ENCODE peak calls at places on chromosome 16, in ten cellular contexts. E is body of pancreas; U is esophagus squamous epithelium; A is CD8-positive, alpha-beta T cell; Y is mucosa of descending colon; C is lower lobe of right lung; Z is cardiac muscle cell; G is fibroblast of the aortic adventitia; S is heart right ventricle; L is breast epithelium. B is an unnamed sample.
A peak's percentile ranks its signal among the peaks of the same experiment; 100 is the strongest.

GRCh38 chr16:67022531-67023214 is 6.3 kb upstream of the CBFB start:
- DNase-seq in E (no peak), U (no peak), A (no peak), Y (no peak), C (no peak), Z (no peak), G (peak; percentile 69), S (no peak), L (no peak), B (no peak)

GRCh38 chr16:290681-291405 is 7.9 kb downstream of the PDIA2 start:
- DNase-seq in E (no peak), U (no peak), A (no peak), Y (no peak), C (no peak), Z (no peak), G (no peak), S (no peak), L (no peak), B (no peak)

GRCh38 chr16:72928089-72928981 is 119.6 kb downstream of the ZFHX3 start:
- DNase-seq in E (no peak), U (no peak), A (no peak), Y (no peak), C (no peak), Z (no peak), G (no peak), S (no peak), L (no peak), B (no peak)

GRCh38 chr16:55561319-55561848 is 5.1 kb upstream of the CAPNS2 start:
- DNase-seq in E (no peak), U (no peak), A (no peak), Y (no peak), C (no peak), Z (no peak), G (no peak), S (no peak), L (no peak), B (no peak)

GRCh38 chr16:11383481-11384183 is 38.4 kb downstream of the RMI2 start:
- DNase-seq in E (no peak), U (no peak), A (no peak), Y (peak; percentile 33), C (no peak), Z (no peak), G (no peak), S (no peak), L (no peak), B (no peak)

GRCh38 chr16:75433732-75434413 is 570 bp upstream of the CFDP1 start:
- DNase-seq in E (peak; percentile 91), U (no peak), A (no peak), Y (no peak), C (peak; percentile 63), Z (peak; percentile 72), G (peak; percentile 96), S (peak; percentile 80), L (peak; percentile 62), B (peak; percentile 60)

GRCh38 chr16:85412911-85413520 is 200.1 kb upstream of the GSE1 start:
- DNase-seq in E (no peak), U (no peak), A (no peak), Y (peak; percentile 37), C (peak; percentile 34), Z (no peak), G (no peak), S (no peak), L (no peak), B (peak; percentile 36)

GRCh38 chr16:66274335-66275110 is 92.0 kb upstream of the CDH5 start:
- DNase-seq in E (no peak), U (no peak), A (no peak), Y (no peak), C (no peak), Z (no peak), G (peak; percentile 55), S (no peak), L (no peak), B (peak; percentile 34)

GRCh38 chr16:13262270-13263090 is 361.1 kb downstream of the SHISA9 start:
- DNase-seq in E (no peak), U (no peak), A (no peak), Y (no peak), C (no peak), Z (no peak), G (no peak), S (no peak), L (no peak), B (no peak)

GRCh38 chr16:13269359-13269758 is 368.0 kb downstream of the SHISA9 start:
- DNase-seq in E (no peak), U (no peak), A (no peak), Y (no peak), C (no peak), Z (no peak), G (no peak), S (no peak), L (no peak), B (no peak)

GRCh38 chr16:13270602-13271001 is 369.2 kb downstream of the SHISA9 start:
- DNase-seq in E (no peak), U (no peak), A (no peak), Y (no peak), C (no peak), Z (no peak), G (no peak), S (no peak), L (no peak), B (no peak)

GRCh38 chr16:13269905-13270528 is 368.6 kb downstream of the SHISA9 start:
- DNase-seq in E (no peak), U (no peak), A (no peak), Y (no peak), C (no peak), Z (no peak), G (no peak), S (no peak), L (no peak), B (no peak)

DNA sequence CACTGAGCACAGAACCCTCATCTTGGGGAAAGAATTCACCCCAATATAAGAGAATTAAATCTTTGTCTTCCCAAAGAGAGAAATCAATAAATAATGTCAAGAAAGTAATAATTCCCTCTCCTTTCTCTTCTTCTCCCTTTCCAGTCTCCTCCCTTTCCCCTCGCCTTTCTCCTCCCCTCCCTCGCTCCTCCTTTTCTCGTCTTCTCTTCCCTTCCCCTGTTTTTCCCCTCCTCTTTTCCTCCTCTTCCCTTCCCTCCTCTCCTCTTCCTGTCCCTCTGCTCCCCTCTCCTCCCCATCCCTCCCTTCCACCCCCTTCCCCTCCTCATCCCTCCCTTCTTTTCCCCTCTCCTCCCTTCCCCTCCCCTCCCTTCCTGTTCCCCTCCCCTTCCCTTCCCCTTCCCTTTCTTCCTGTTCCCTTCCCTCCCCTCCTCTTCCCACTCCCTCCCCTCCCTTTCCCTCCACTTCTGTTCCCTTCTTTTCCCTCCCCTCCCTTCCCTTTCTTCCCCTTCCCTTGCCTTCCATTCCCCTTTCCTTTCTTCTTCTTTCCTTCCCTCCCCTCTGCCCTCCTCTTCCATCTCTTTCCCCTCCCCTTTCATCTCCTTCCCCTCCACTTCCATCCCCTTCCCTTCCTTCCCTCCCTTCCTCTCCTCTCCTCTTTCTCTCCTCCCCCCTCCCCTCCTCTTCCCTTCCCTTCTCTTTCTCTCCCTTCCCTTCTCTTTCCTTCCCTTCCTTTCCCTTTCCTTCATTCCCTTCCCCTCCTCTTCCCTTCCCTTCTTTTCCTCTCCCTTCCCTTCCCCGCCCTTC is 363.6 kb downstream of the SHISA9 start:
- DNase-seq in E (no peak), U (no peak), A (no peak), Y (no peak), C (no peak), Z (no peak), G (no peak), S (no peak), L (no peak), B (no peak)
- TF ChIP-seq CTCF in E (no peak), U (no peak), A (no peak), Y (no peak), C (no peak), Z (no peak), G (no peak), S (no peak), L (no peak), B (no peak)

GRCh38 chr16:27585200-27585599 is 35.3 kb downstream of the KATNIP start:
- DNase-seq in E (no peak), U (no peak), A (no peak), Y (no peak), C (no peak), Z (no peak), G (no peak), S (no peak), L (no peak), B (no peak)

GRCh38 chr16:27583634-27584033 is 33.7 kb downstream of the KATNIP start:
- DNase-seq in E (no peak), U (no peak), A (no peak), Y (no peak), C (no peak), Z (no peak), G (no peak), S (no peak), L (no peak), B (no peak)

GRCh38 chr16:27588052-27588451 is 38.1 kb downstream of the KATNIP start:
- DNase-seq in E (no peak), U (no peak), A (no peak), Y (no peak), C (no peak), Z (no peak), G (no peak), S (no peak), L (no peak), B (no peak)

GRCh38 chr16:27579086-27579980 is 29.4 kb downstream of the KATNIP start:
- DNase-seq in E (peak; percentile 36), U (no peak), A (no peak), Y (no peak), C (no peak), Z (no peak), G (peak; percentile 49), S (no peak), L (no peak), B (no peak)

GRCh38 chr16:27582883-27583282 is 32.9 kb downstream of the KATNIP start:
- DNase-seq in E (no peak), U (no peak), A (no peak), Y (no peak), C (no peak), Z (no peak), G (no peak), S (no peak), L (no peak), B (no peak)
- TF ChIP-seq CTCF in E (no peak), U (no peak), A (no peak), Y (no peak), C (no peak), Z (no peak), G (no peak), S (no peak), L (no peak), B (no peak)

DNA sequence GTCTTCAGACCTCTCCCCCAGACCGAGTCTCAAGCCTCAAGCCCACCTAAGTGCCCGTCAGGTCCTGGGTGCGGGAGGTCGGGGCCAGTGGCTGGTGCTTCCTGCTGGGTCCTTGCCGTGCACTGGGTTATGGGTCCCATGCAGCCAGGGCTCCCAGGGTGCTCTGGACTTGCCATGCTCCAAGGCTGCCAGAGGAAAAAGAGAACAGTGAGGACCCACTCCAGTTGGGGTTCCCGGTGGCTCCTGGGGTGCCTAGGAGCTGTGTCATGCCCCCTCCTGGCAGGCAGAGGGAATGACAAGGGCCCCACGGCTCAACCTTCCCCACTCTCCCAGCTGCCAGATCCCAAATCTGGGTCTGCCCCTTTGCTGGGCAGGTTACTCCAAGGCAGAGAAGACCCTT is 3.8 kb downstream of the SNX20 start:
- DNase-seq in E (no peak), U (no peak), A (no peak), Y (peak; percentile 47), C (peak; percentile 45), Z (no peak), G (no peak), S (no peak), L (no peak), B (no peak)
- TF ChIP-seq CTCF in E (no peak), U (peak; percentile 39), A (peak; percentile 42), Y (no peak), C (peak; percentile 45), Z (peak; percentile 37), G (peak; percentile 35), S (peak; percentile 27), L (no peak), B (peak; percentile 30)

DNA sequence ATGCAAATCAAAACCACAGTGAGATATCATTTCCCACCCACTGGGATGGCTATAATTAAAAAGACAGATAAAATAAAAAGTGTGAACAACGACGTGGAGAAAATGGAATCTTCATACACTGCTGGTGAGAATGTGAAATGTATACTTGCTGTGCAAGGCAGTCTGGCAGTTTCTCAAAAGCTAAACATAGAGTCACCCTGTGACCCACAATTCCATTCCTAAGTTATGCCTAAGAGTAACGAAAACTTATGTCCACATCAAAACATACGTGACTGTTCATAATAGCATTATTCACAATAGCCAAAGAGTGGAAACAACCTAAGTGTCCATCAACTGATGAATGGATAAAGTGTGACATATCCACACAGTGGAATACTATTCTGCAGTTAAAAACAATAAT is 38.1 kb upstream of the VPS4A start:
- DNase-seq in E (no peak), U (no peak), A (no peak), Y (no peak), C (no peak), Z (no peak), G (peak; percentile 65), S (no peak), L (no peak), B (no peak)
- TF ChIP-seq CTCF in E (no peak), U (no peak), A (no peak), Y (no peak), C (no peak), Z (no peak), G (no peak), S (no peak), L (no peak), B (no peak)